ENCODE peak calls at places on chromosomes 1 and 21, in seven cellular contexts. One of them, this sample, is unnamed.
A peak's percentile ranks its signal among the peaks of the same experiment; 100 is the strongest.

GRCh38 chr1:242185728-242186127 is 186.8 kb upstream of the MAP1LC3C start:
- DNase-seq in activated naive CD4-positive, alpha-beta T cell: no peak
- DNase-seq in HS-5: no peak
- DNase-seq in Right ventricle myocardium inferior: no peak
- DNase-seq in NCI-H1930: peak; percentile 56
- DNase-seq in SHP77: no peak
- DNase-seq in nephron progenitor cell: no peak
- DNase-seq in this sample: no peak

GRCh38 chr1:61077676-61078521 is 4.5 kb upstream of the NFIA start:
- DNase-seq in nephron progenitor cell: peak; percentile 87
- DNase-seq in HS-5: peak; percentile 99
- DNase-seq in NCI-H1930: peak; percentile 93
- DNase-seq in Right ventricle myocardium inferior: peak; percentile 95
- DNase-seq in activated naive CD4-positive, alpha-beta T cell: peak; percentile 14
- DNase-seq in SHP77: peak; percentile 99
- DNase-seq in this sample: peak; percentile 98

GRCh38 chr1:194067772-194068171 is 881.4 kb upstream of the B3GALT2 start:
- DNase-seq in HS-5: no peak
- DNase-seq in SHP77: no peak
- DNase-seq in nephron progenitor cell: no peak
- DNase-seq in activated naive CD4-positive, alpha-beta T cell: no peak
- DNase-seq in Right ventricle myocardium inferior: peak; percentile 61
- DNase-seq in NCI-H1930: no peak
- DNase-seq in this sample: no peak

GRCh38 chr1:94708299-94708685 is 111.9 kb upstream of the SLC44A3 start:
- DNase-seq in nephron progenitor cell: no peak
- DNase-seq in Right ventricle myocardium inferior: no peak
- DNase-seq in NCI-H1930: no peak
- DNase-seq in SHP77: no peak
- DNase-seq in HS-5: no peak
- DNase-seq in activated naive CD4-positive, alpha-beta T cell: no peak
- DNase-seq in this sample: no peak

GRCh38 chr1:156894711-156895407 is 1.3 kb downstream of the PEAR1 start:
- DNase-seq in nephron progenitor cell: no peak
- DNase-seq in NCI-H1930: no peak
- DNase-seq in activated naive CD4-positive, alpha-beta T cell: no peak
- DNase-seq in Right ventricle myocardium inferior: peak; percentile 73
- DNase-seq in SHP77: no peak
- DNase-seq in HS-5: no peak
- DNase-seq in this sample: no peak

GRCh38 chr1:112704511-112704907 is 2.4 kb downstream of the RHOC start:
- DNase-seq in HS-5: no peak
- DNase-seq in SHP77: no peak
- DNase-seq in NCI-H1930: no peak
- DNase-seq in nephron progenitor cell: no peak
- DNase-seq in activated naive CD4-positive, alpha-beta T cell: no peak
- DNase-seq in Right ventricle myocardium inferior: no peak
- DNase-seq in this sample: no peak

GRCh38 chr1:167862432-167863076 is 51.4 kb downstream of the ADCY10 start:
- DNase-seq in nephron progenitor cell: no peak
- DNase-seq in activated naive CD4-positive, alpha-beta T cell: no peak
- DNase-seq in Right ventricle myocardium inferior: no peak
- DNase-seq in HS-5: no peak
- DNase-seq in NCI-H1930: no peak
- DNase-seq in SHP77: no peak
- DNase-seq in this sample: no peak

GRCh38 chr1:11655263-11656079 is 794 bp downstream of the FBXO44 start:
- DNase-seq in Right ventricle myocardium inferior: no peak
- DNase-seq in NCI-H1930: no peak
- DNase-seq in nephron progenitor cell: peak; percentile 22
- DNase-seq in activated naive CD4-positive, alpha-beta T cell: no peak
- DNase-seq in HS-5: no peak
- DNase-seq in SHP77: no peak
- DNase-seq in this sample: no peak

GRCh38 chr1:173202430-173203145 is 4.5 kb downstream of the TNFSF4 start:
- DNase-seq in activated naive CD4-positive, alpha-beta T cell: no peak
- DNase-seq in SHP77: peak; percentile 41
- DNase-seq in Right ventricle myocardium inferior: no peak
- DNase-seq in nephron progenitor cell: peak; percentile 8
- DNase-seq in NCI-H1930: peak; percentile 2
- DNase-seq in HS-5: peak; percentile 68
- DNase-seq in this sample: peak; percentile 69

GRCh38 chr1:147598631-147599361 is 57.5 kb downstream of the BCL9 start:
- DNase-seq in SHP77: peak; percentile 66
- DNase-seq in NCI-H1930: no peak
- DNase-seq in activated naive CD4-positive, alpha-beta T cell: no peak
- DNase-seq in HS-5: no peak
- DNase-seq in Right ventricle myocardium inferior: peak; percentile 74
- DNase-seq in nephron progenitor cell: peak; percentile 73
- DNase-seq in this sample: no peak

GRCh38 chr1:26015358-26015757 is 6.2 kb upstream of the EXTL1 start:
- DNase-seq in nephron progenitor cell: no peak
- DNase-seq in NCI-H1930: no peak
- DNase-seq in Right ventricle myocardium inferior: no peak
- DNase-seq in activated naive CD4-positive, alpha-beta T cell: no peak
- DNase-seq in SHP77: no peak
- DNase-seq in HS-5: no peak
- DNase-seq in this sample: no peak

GRCh38 chr1:24970399-24970753 is 40.3 kb upstream of the RUNX3 start:
- DNase-seq in HS-5: no peak
- DNase-seq in Right ventricle myocardium inferior: no peak
- DNase-seq in activated naive CD4-positive, alpha-beta T cell: no peak
- DNase-seq in NCI-H1930: no peak
- DNase-seq in nephron progenitor cell: peak; percentile 36
- DNase-seq in SHP77: no peak
- DNase-seq in this sample: no peak

GRCh38 chr1:178023181-178023618 is 53.3 kb upstream of the SEC16B start:
- DNase-seq in NCI-H1930: no peak
- DNase-seq in SHP77: no peak
- DNase-seq in HS-5: no peak
- DNase-seq in nephron progenitor cell: no peak
- DNase-seq in Right ventricle myocardium inferior: no peak
- DNase-seq in activated naive CD4-positive, alpha-beta T cell: no peak
- DNase-seq in this sample: no peak

GRCh38 chr1:39269791-39270342 is 65.4 kb downstream of the MACF1 start:
- DNase-seq in NCI-H1930: no peak
- DNase-seq in nephron progenitor cell: no peak
- DNase-seq in activated naive CD4-positive, alpha-beta T cell: no peak
- DNase-seq in HS-5: no peak
- DNase-seq in SHP77: peak; percentile 56
- DNase-seq in Right ventricle myocardium inferior: no peak
- DNase-seq in this sample: peak; percentile 45

GRCh38 chr1:19756480-19756879 is 43.2 kb downstream of the TMCO4 start:
- DNase-seq in activated naive CD4-positive, alpha-beta T cell: no peak
- DNase-seq in NCI-H1930: no peak
- DNase-seq in nephron progenitor cell: no peak
- DNase-seq in SHP77: no peak
- DNase-seq in Right ventricle myocardium inferior: no peak
- DNase-seq in HS-5: no peak
- DNase-seq in this sample: peak; percentile 31

GRCh38 chr21:42570841-42571387 is 57.3 kb downstream of the SLC37A1 start:
- DNase-seq in SHP77: peak; percentile 31
- DNase-seq in HS-5: no peak
- DNase-seq in NCI-H1930: no peak
- DNase-seq in activated naive CD4-positive, alpha-beta T cell: no peak
- DNase-seq in nephron progenitor cell: peak; percentile 61
- DNase-seq in Right ventricle myocardium inferior: no peak
- DNase-seq in this sample: no peak

GRCh38 chr1:7427901-7428300 is 343.2 kb upstream of the VAMP3 start:
- DNase-seq in SHP77: no peak
- DNase-seq in activated naive CD4-positive, alpha-beta T cell: no peak
- DNase-seq in HS-5: no peak
- DNase-seq in nephron progenitor cell: no peak
- DNase-seq in Right ventricle myocardium inferior: no peak
- DNase-seq in NCI-H1930: no peak
- DNase-seq in this sample: no peak

GRCh38 chr1:248855580-248855979 is 3.3 kb downstream of the ZNF692 start:
- DNase-seq in activated naive CD4-positive, alpha-beta T cell: no peak
- DNase-seq in HS-5: no peak
- DNase-seq in NCI-H1930: no peak
- DNase-seq in nephron progenitor cell: no peak
- DNase-seq in SHP77: no peak
- DNase-seq in Right ventricle myocardium inferior: no peak
- DNase-seq in this sample: no peak

GRCh38 chr1:18721776-18722175 is 91.1 kb downstream of the PAX7 start:
- DNase-seq in SHP77: no peak
- DNase-seq in Right ventricle myocardium inferior: no peak
- DNase-seq in nephron progenitor cell: no peak
- DNase-seq in activated naive CD4-positive, alpha-beta T cell: no peak
- DNase-seq in NCI-H1930: no peak
- DNase-seq in HS-5: no peak
- DNase-seq in this sample: no peak

GRCh38 chr1:61050541-61051454 is 31.6 kb upstream of the NFIA start:
- DNase-seq in activated naive CD4-positive, alpha-beta T cell: no peak
- DNase-seq in Right ventricle myocardium inferior: peak; percentile 85
- DNase-seq in NCI-H1930: peak; percentile 54
- DNase-seq in nephron progenitor cell: peak; percentile 65
- DNase-seq in HS-5: no peak
- DNase-seq in SHP77: no peak
- DNase-seq in this sample: no peak

GRCh38 chr21:33950425-33951079 is 34.9 kb upstream of the ATP5PO start:
- DNase-seq in nephron progenitor cell: no peak
- DNase-seq in Right ventricle myocardium inferior: no peak
- DNase-seq in NCI-H1930: no peak
- DNase-seq in activated naive CD4-positive, alpha-beta T cell: no peak
- DNase-seq in SHP77: no peak
- DNase-seq in HS-5: no peak
- DNase-seq in this sample: no peak

GRCh38 chr1:16252912-16253311 is 15.9 kb upstream of the CPLANE2 start:
- DNase-seq in SHP77: no peak
- DNase-seq in nephron progenitor cell: no peak
- DNase-seq in NCI-H1930: no peak
- DNase-seq in activated naive CD4-positive, alpha-beta T cell: no peak
- DNase-seq in Right ventricle myocardium inferior: no peak
- DNase-seq in HS-5: no peak
- DNase-seq in this sample: no peak

GRCh38 chr1:92476071-92476607 is 10.6 kb downstream of the GFI1 start:
- DNase-seq in HS-5: no peak
- DNase-seq in SHP77: no peak
- DNase-seq in Right ventricle myocardium inferior: no peak
- DNase-seq in activated naive CD4-positive, alpha-beta T cell: no peak
- DNase-seq in NCI-H1930: no peak
- DNase-seq in nephron progenitor cell: no peak
- DNase-seq in this sample: no peak

GRCh38 chr21:41585199-41585994 is 77.4 kb upstream of the TMPRSS2 start:
- DNase-seq in HS-5: no peak
- DNase-seq in activated naive CD4-positive, alpha-beta T cell: no peak
- DNase-seq in nephron progenitor cell: no peak
- DNase-seq in Right ventricle myocardium inferior: no peak
- DNase-seq in SHP77: no peak
- DNase-seq in NCI-H1930: no peak
- DNase-seq in this sample: no peak

GRCh38 chr1:155022927-155023236 is 10.7 kb downstream of the DCST2 start:
- DNase-seq in nephron progenitor cell: no peak
- DNase-seq in SHP77: no peak
- DNase-seq in Right ventricle myocardium inferior: no peak
- DNase-seq in NCI-H1930: no peak
- DNase-seq in HS-5: no peak
- DNase-seq in activated naive CD4-positive, alpha-beta T cell: no peak
- DNase-seq in this sample: no peak

GRCh38 chr1:117815105-117815812 is 114.2 kb downstream of the GDAP2 start:
- DNase-seq in nephron progenitor cell: no peak
- DNase-seq in NCI-H1930: no peak
- DNase-seq in Right ventricle myocardium inferior: no peak
- DNase-seq in activated naive CD4-positive, alpha-beta T cell: no peak
- DNase-seq in SHP77: no peak
- DNase-seq in HS-5: no peak
- DNase-seq in this sample: no peak

GRCh38 chr1:81808760-81809159 is 8.0 kb downstream of the ADGRL2 start:
- DNase-seq in SHP77: no peak
- DNase-seq in Right ventricle myocardium inferior: no peak
- DNase-seq in NCI-H1930: no peak
- DNase-seq in HS-5: no peak
- DNase-seq in activated naive CD4-positive, alpha-beta T cell: no peak
- DNase-seq in nephron progenitor cell: peak; percentile 3
- DNase-seq in this sample: no peak

GRCh38 chr1:215830221-215830620 is 263.1 kb downstream of the KCTD3 start:
- DNase-seq in nephron progenitor cell: no peak
- DNase-seq in Right ventricle myocardium inferior: no peak
- DNase-seq in HS-5: no peak
- DNase-seq in NCI-H1930: no peak
- DNase-seq in SHP77: no peak
- DNase-seq in activated naive CD4-positive, alpha-beta T cell: no peak
- DNase-seq in this sample: no peak

GRCh38 chr1:179278920-179279319 is 14.7 kb upstream of the SOAT1 start:
- DNase-seq in Right ventricle myocardium inferior: no peak
- DNase-seq in nephron progenitor cell: no peak
- DNase-seq in SHP77: no peak
- DNase-seq in NCI-H1930: no peak
- DNase-seq in HS-5: no peak
- DNase-seq in activated naive CD4-positive, alpha-beta T cell: no peak
- DNase-seq in this sample: no peak

GRCh38 chr21:46182548-46183336 is 1.5 kb downstream of the SPATC1L start:
- DNase-seq in nephron progenitor cell: no peak
- DNase-seq in NCI-H1930: no peak
- DNase-seq in activated naive CD4-positive, alpha-beta T cell: no peak
- DNase-seq in Right ventricle myocardium inferior: peak; percentile 77
- DNase-seq in SHP77: no peak
- DNase-seq in HS-5: no peak
- DNase-seq in this sample: no peak

GRCh38 chr1:89871768-89872473 is 51.1 kb downstream of the LRRC8D start:
- DNase-seq in SHP77: no peak
- DNase-seq in NCI-H1930: no peak
- DNase-seq in Right ventricle myocardium inferior: no peak
- DNase-seq in activated naive CD4-positive, alpha-beta T cell: no peak
- DNase-seq in HS-5: no peak
- DNase-seq in nephron progenitor cell: no peak
- DNase-seq in this sample: no peak

GRCh38 chr1:55081188-55081904 is 42.0 kb downstream of the PCSK9 start:
- DNase-seq in activated naive CD4-positive, alpha-beta T cell: no peak
- DNase-seq in nephron progenitor cell: no peak
- DNase-seq in HS-5: peak; percentile 38
- DNase-seq in SHP77: no peak
- DNase-seq in Right ventricle myocardium inferior: no peak
- DNase-seq in NCI-H1930: no peak
- DNase-seq in this sample: peak; percentile 38

GRCh38 chr1:156144747-156145146 is 8.6 kb upstream of the SEMA4A start:
- DNase-seq in Right ventricle myocardium inferior: no peak
- DNase-seq in HS-5: no peak
- DNase-seq in nephron progenitor cell: no peak
- DNase-seq in activated naive CD4-positive, alpha-beta T cell: no peak
- DNase-seq in NCI-H1930: no peak
- DNase-seq in SHP77: no peak
- DNase-seq in this sample: no peak

This sample was measured in AG04449.